ENCODE peak calls at places on chromosomes 1 and 21, in ten cellular contexts. U is mammary epithelial cell, V is neural crest cell, J is heart right ventricle, I is AG04450, O is epithelial cell of esophagus, G is body of pancreas, P is HL-60, H is cardiac muscle cell, C is AG10803. R is an unnamed sample.

GRCh38 chr1:225498539-225499135 is 70.8 kb upstream of the LBR start:
- DNase-seq in U (no peak), V (no peak), J (no peak), I (no peak), O (no peak), G (no peak), P (no peak), H (no peak), C (peak), R (no peak)

GRCh38 chr1:179079113-179079761 is 2.6 kb upstream of the TOR3A start:
- DNase-seq in U (peak), V (peak), J (peak), I (peak), O (peak), G (peak), P (peak), H (peak), C (peak), R (no peak)

GRCh38 chr1:183905497-183905896 is 100.6 kb downstream of the RGL1 start:
- DNase-seq in U (no peak), V (no peak), J (no peak), I (no peak), O (no peak), G (no peak), P (no peak), H (no peak), C (no peak), R (no peak)

GRCh38 chr1:8203551-8203950 is 114.4 kb upstream of the SLC45A1 start:
- DNase-seq in U (no peak), V (no peak), J (no peak), I (no peak), O (no peak), G (no peak), P (no peak), H (no peak), C (no peak), R (no peak)

GRCh38 chr21:41873426-41873825 is 5.7 kb downstream of the PRDM15 start:
- DNase-seq in U (no peak), V (no peak), J (no peak), I (no peak), O (no peak), G (no peak), P (no peak), H (no peak), C (no peak), R (no peak)

GRCh38 chr1:195335541-195335940 is 1272.7 kb downstream of the KCNT2 start:
- DNase-seq in U (no peak), V (no peak), J (no peak), I (no peak), O (no peak), G (no peak), P (no peak), H (no peak), C (peak), R (no peak)

GRCh38 chr1:119712342-119713038 is 756 bp downstream of the PHGDH start:
- DNase-seq in U (peak), V (peak), J (peak), I (peak), O (peak), G (peak), P (peak), H (peak), C (peak), R (peak)

GRCh38 chr1:215344534-215344933 is 222.6 kb upstream of the KCTD3 start:
- DNase-seq in U (no peak), V (no peak), J (no peak), I (no peak), O (no peak), G (peak), P (no peak), H (peak), C (no peak), R (no peak)

GRCh38 chr1:205438213-205439158 is 16.6 kb upstream of the LEMD1 start:
- DNase-seq in U (peak), V (no peak), J (peak), I (peak), O (peak), G (peak), P (peak), H (peak), C (peak), R (no peak)

GRCh38 chr1:159009704-159010361 is at the start of gene IFI16:
- DNase-seq in U (peak), V (no peak), J (peak), I (peak), O (peak), G (peak), P (peak), H (no peak), C (peak), R (peak)

GRCh38 chr1:59638172-59638800 is 176.5 kb upstream of the HOOK1 start:
- DNase-seq in U (peak), V (peak), J (peak), I (peak), O (no peak), G (peak), P (no peak), H (no peak), C (peak), R (peak)

GRCh38 chr1:183515002-183515689 is 42.8 kb downstream of the SMG7 start:
- DNase-seq in U (peak), V (no peak), J (no peak), I (peak), O (peak), G (no peak), P (no peak), H (no peak), C (peak), R (peak)

GRCh38 chr1:116189481-116189880 is 78.3 kb downstream of the MAB21L3 start:
- DNase-seq in U (no peak), V (no peak), J (no peak), I (no peak), O (no peak), G (no peak), P (no peak), H (no peak), C (no peak), R (no peak)

GRCh38 chr1:151164732-151165280 is 896 bp downstream of the LYSMD1 start:
- DNase-seq in U (no peak), V (no peak), J (no peak), I (no peak), O (no peak), G (no peak), P (no peak), H (no peak), C (peak), R (no peak)

GRCh38 chr21:31117046-31117916 is 79.0 kb upstream of the KRTAP19-8 start:
- DNase-seq in U (peak), V (no peak), J (no peak), I (peak), O (peak), G (no peak), P (no peak), H (no peak), C (peak), R (peak)

GRCh38 chr1:235943581-235944114 is 76.9 kb upstream of the LYST start:
- DNase-seq in U (peak), V (no peak), J (no peak), I (peak), O (peak), G (no peak), P (no peak), H (no peak), C (peak), R (peak)

GRCh38 chr1:204601979-204602653 is 83.4 kb downstream of the LRRN2 start:
- DNase-seq in U (no peak), V (no peak), J (no peak), I (no peak), O (no peak), G (no peak), P (no peak), H (no peak), C (no peak), R (no peak)

GRCh38 chr1:3630914-3631313 is 6.1 kb downstream of the TPRG1L start:
- DNase-seq in U (no peak), V (no peak), J (no peak), I (no peak), O (no peak), G (no peak), P (no peak), H (no peak), C (no peak), R (no peak)

GRCh38 chr1:198763298-198763714 is 124.5 kb downstream of the PTPRC start:
- DNase-seq in U (peak), V (no peak), J (no peak), I (no peak), O (no peak), G (no peak), P (no peak), H (no peak), C (peak), R (no peak)

GRCh38 chr21:38303300-38303699 is 46.5 kb downstream of the KCNJ15 start:
- DNase-seq in U (peak), V (no peak), J (no peak), I (no peak), O (peak), G (no peak), P (no peak), H (no peak), C (peak), R (peak)
- TF ChIP-seq CTCF in U (no peak), V (no peak), J (no peak), I (no peak), O (no peak), G (no peak), P (no peak), H (no peak), C (no peak), R (no peak)

DNA sequence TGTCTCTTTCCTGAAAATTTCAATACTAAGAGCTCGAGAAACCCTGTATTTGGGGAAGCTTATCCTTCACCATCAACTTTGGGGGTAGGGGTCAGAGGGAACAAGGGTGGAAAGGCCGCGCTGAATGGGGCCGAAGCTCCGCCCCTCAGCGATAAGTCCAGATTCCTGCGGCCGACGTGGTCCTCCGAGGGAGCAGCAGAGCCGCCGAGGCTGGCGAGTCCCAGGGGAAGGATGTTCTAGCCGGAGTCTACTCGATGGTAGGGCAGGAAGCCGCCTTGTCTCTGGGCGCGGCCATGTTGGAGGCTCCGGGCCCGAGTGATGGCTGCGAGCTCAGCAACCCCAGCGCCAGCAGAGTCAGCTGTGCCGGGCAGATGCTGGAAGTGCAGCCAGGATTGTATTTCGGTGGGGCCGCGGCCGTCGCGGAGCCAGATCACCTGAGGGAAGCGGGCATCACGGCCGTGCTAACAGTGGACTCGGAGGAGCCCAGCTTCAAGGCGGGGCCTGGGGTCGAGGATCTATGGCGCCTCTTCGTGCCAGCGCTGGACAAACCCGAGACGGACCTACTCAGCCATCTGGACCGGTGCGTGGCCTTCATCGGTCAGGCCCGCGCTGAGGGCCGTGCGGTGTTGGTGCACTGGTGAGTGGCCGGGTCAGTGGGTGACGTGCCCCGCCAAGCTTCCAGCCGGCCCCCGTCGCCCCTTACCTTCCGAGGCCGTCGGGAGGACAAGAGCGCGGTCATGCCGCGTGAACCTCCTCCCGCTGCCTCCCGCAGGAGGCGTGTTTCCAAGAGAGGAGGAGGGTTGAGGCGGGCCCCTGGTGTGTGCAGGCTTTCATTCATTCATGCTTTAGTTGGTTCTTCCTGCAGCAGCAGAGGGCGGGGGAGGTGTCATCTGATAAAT is at the start of gene DUSP12:
- DNase-seq in U (peak), V (peak), J (peak), I (peak), O (peak), G (peak), P (peak), H (peak), C (peak), R (peak)
- TF ChIP-seq CTCF in U (no peak), V (peak), J (no peak), I (peak), O (peak), G (no peak), P (peak), H (no peak), C (peak), R (peak)

GRCh38 chr1:177281901-177282300 is 111.1 kb downstream of the BRINP2 start:
- DNase-seq in U (no peak), V (peak), J (no peak), I (no peak), O (no peak), G (no peak), P (no peak), H (no peak), C (no peak), R (no peak)

GRCh38 chr1:177274687-177275211 is 104.0 kb downstream of the BRINP2 start:
- DNase-seq in U (peak), V (no peak), J (peak), I (no peak), O (peak), G (peak), P (no peak), H (peak), C (peak), R (peak)

GRCh38 chr1:177282976-177283375 is 112.2 kb downstream of the BRINP2 start:
- DNase-seq in U (peak), V (no peak), J (no peak), I (no peak), O (peak), G (no peak), P (no peak), H (no peak), C (no peak), R (no peak)

GRCh38 chr1:177283380-177283779 is 112.6 kb downstream of the BRINP2 start:
- DNase-seq in U (no peak), V (no peak), J (no peak), I (no peak), O (no peak), G (no peak), P (no peak), H (no peak), C (no peak), R (no peak)

GRCh38 chr1:177278626-177279390 is 108.0 kb downstream of the BRINP2 start:
- DNase-seq in U (peak), V (no peak), J (no peak), I (no peak), O (peak), G (no peak), P (no peak), H (no peak), C (no peak), R (no peak)
- TF ChIP-seq CTCF in U (no peak), V (no peak), J (no peak), I (no peak), O (no peak), G (no peak), P (no peak), H (peak), C (no peak), R (no peak)

GRCh38 chr1:196723325-196724185 is 51.1 kb upstream of the CFHR3 start:
- DNase-seq in U (peak), V (peak), J (no peak), I (no peak), O (peak), G (peak), P (peak), H (peak), C (peak), R (no peak)
- TF ChIP-seq CTCF in U (peak), V (peak), J (peak), I (peak), O (peak), G (peak), P (peak), H (peak), C (peak), R (peak)

DNA sequence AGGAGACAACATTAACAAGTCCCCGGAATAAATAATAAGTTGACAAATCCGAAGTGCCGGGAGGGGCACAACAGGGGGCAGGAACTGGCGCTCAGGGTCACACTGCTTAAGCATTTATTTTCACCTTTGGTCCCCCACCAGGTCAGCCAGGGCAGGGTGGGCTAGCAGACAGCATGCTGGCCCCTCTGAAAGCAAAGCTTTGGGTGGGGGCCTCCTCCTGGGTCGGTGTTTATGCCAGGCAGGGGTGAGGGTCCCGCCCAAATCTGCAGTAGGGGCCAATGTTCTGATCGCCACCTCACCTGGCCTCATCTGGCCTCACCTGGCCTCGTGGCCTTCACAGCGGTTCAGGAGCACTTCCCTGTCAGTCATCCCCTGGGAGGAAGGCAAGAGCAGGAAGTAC is 8.2 kb upstream of the FAM131C start:
- DNase-seq in U (no peak), V (no peak), J (no peak), I (no peak), O (no peak), G (no peak), P (no peak), H (no peak), C (no peak), R (no peak)
- TF ChIP-seq CTCF in U (no peak), V (no peak), J (no peak), I (no peak), O (no peak), G (no peak), P (no peak), H (no peak), C (no peak), R (no peak)

DNA sequence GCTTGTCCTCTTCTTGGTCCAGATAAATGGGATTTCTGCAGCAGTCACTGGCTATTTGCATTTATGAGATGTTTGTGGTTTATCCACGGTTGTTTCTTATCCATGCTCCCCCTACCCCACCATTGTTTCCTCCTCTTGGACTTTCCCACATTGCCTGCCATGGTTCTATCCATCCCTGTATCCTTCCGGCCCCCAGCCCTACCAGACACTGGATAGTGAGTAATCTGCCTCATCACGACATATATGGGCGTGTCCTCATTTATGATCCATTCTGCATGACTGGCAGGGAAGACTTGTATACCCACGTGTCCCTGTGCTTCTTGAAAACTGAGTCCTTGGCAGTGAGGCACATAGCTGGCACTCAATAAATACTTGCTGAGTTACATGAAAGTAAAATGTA is 40.1 kb downstream of the CACNA1S start:
- DNase-seq in U (peak), V (no peak), J (no peak), I (no peak), O (peak), G (no peak), P (no peak), H (no peak), C (no peak), R (no peak)
- TF ChIP-seq CTCF in U (no peak), V (no peak), J (no peak), I (no peak), O (no peak), G (no peak), P (no peak), H (no peak), C (no peak), R (no peak)

R was measured in AG09309.